ENCODE peak calls at places on chromosomes 1 and 21, in six cellular contexts. One of them, this sample, is unnamed.

GRCh38 chr1:223844521-223844961 is 1.2 kb downstream of the TP53BP2 start:
- DNase-seq in endodermal cell: no peak
- DNase-seq in keratinocyte: no peak
- DNase-seq in IMR-90: no peak
- DNase-seq in uterus: no peak
- DNase-seq in hepatocyte: no peak
- DNase-seq in this sample: no peak

GRCh38 chr1:211738709-211739301 is 63.4 kb upstream of the NEK2 start:
- DNase-seq in endodermal cell: peak; percentile 58
- DNase-seq in keratinocyte: no peak
- DNase-seq in IMR-90: peak; percentile 7
- DNase-seq in uterus: no peak
- DNase-seq in hepatocyte: no peak
- DNase-seq in this sample: no peak

GRCh38 chr1:217313096-217313495 is 317.8 kb downstream of the GPATCH2 start:
- DNase-seq in endodermal cell: no peak
- DNase-seq in keratinocyte: no peak
- DNase-seq in IMR-90: no peak
- DNase-seq in uterus: no peak
- DNase-seq in hepatocyte: no peak
- DNase-seq in this sample: peak; percentile 31

GRCh38 chr1:205916541-205916940 is 26.7 kb downstream of the SLC26A9 start:
- DNase-seq in endodermal cell: no peak
- DNase-seq in keratinocyte: no peak
- DNase-seq in IMR-90: peak; percentile 50
- DNase-seq in uterus: no peak
- DNase-seq in hepatocyte: no peak
- DNase-seq in this sample: no peak

GRCh38 chr1:153617677-153618076 is 1.6 kb upstream of the S100A14 start:
- DNase-seq in endodermal cell: peak; percentile 88
- DNase-seq in keratinocyte: no peak
- DNase-seq in IMR-90: no peak
- DNase-seq in uterus: peak; percentile 41
- DNase-seq in hepatocyte: peak; percentile 69
- DNase-seq in this sample: no peak

GRCh38 chr1:36653850-36654249 is 171.1 kb upstream of the CSF3R start:
- DNase-seq in endodermal cell: no peak
- DNase-seq in keratinocyte: no peak
- DNase-seq in IMR-90: peak; percentile 3
- DNase-seq in uterus: no peak
- DNase-seq in hepatocyte: no peak
- DNase-seq in this sample: no peak

GRCh38 chr1:201982923-201983805 is 716 bp downstream of the RNPEP start:
- DNase-seq in endodermal cell: peak; percentile 90
- DNase-seq in keratinocyte: no peak
- DNase-seq in IMR-90: peak; percentile 70
- DNase-seq in uterus: peak; percentile 80
- DNase-seq in hepatocyte: peak; percentile 85
- DNase-seq in this sample: no peak

GRCh38 chr21:46362946-46363345 is 39.0 kb downstream of the PCNT start:
- DNase-seq in endodermal cell: no peak
- DNase-seq in keratinocyte: no peak
- DNase-seq in IMR-90: no peak
- DNase-seq in uterus: no peak
- DNase-seq in hepatocyte: no peak
- DNase-seq in this sample: no peak

GRCh38 chr1:6588128-6588892 is 8.5 kb downstream of the ZBTB48 start:
- DNase-seq in endodermal cell: no peak
- DNase-seq in keratinocyte: no peak
- DNase-seq in IMR-90: no peak
- DNase-seq in uterus: no peak
- DNase-seq in hepatocyte: no peak
- DNase-seq in this sample: no peak

GRCh38 chr1:150981177-150981804 is 801 bp upstream of the ANXA9 start:
- DNase-seq in endodermal cell: peak; percentile 95
- DNase-seq in keratinocyte: no peak
- DNase-seq in IMR-90: no peak
- DNase-seq in uterus: peak; percentile 31
- DNase-seq in hepatocyte: peak; percentile 65
- DNase-seq in this sample: no peak

GRCh38 chr1:245575710-245576109 is 420.9 kb downstream of the KIF26B start:
- DNase-seq in endodermal cell: no peak
- DNase-seq in keratinocyte: no peak
- DNase-seq in IMR-90: peak; percentile 8
- DNase-seq in uterus: no peak
- DNase-seq in hepatocyte: no peak
- DNase-seq in this sample: no peak

GRCh38 chr1:226798427-226799411 is 59.6 kb upstream of the ITPKB start:
- DNase-seq in endodermal cell: no peak
- DNase-seq in keratinocyte: no peak
- DNase-seq in IMR-90: no peak
- DNase-seq in uterus: no peak
- DNase-seq in hepatocyte: no peak
- DNase-seq in this sample: no peak

GRCh38 chr21:45213392-45213791 is 74.3 kb downstream of the POFUT2 start:
- DNase-seq in endodermal cell: no peak
- DNase-seq in keratinocyte: no peak
- DNase-seq in IMR-90: no peak
- DNase-seq in uterus: no peak
- DNase-seq in hepatocyte: no peak
- DNase-seq in this sample: no peak

GRCh38 chr1:116699605-116700004 is 32.1 kb upstream of the IGSF3 start:
- DNase-seq in endodermal cell: no peak
- DNase-seq in keratinocyte: no peak
- DNase-seq in IMR-90: no peak
- DNase-seq in uterus: no peak
- DNase-seq in hepatocyte: no peak
- DNase-seq in this sample: no peak

GRCh38 chr1:101235241-101235695 is 1.6 kb upstream of the S1PR1 start:
- DNase-seq in endodermal cell: no peak
- DNase-seq in keratinocyte: no peak
- DNase-seq in IMR-90: no peak
- DNase-seq in uterus: no peak
- DNase-seq in hepatocyte: no peak
- DNase-seq in this sample: no peak

GRCh38 chr1:230807551-230808267 is 60.5 kb downstream of the CAPN9 start:
- DNase-seq in endodermal cell: peak; percentile 3
- DNase-seq in keratinocyte: no peak
- DNase-seq in IMR-90: no peak
- DNase-seq in uterus: no peak
- DNase-seq in hepatocyte: no peak
- DNase-seq in this sample: no peak

GRCh38 chr1:184242507-184242943 is 144.3 kb upstream of the C1orf21 start:
- DNase-seq in endodermal cell: no peak
- DNase-seq in keratinocyte: no peak
- DNase-seq in IMR-90: peak; percentile 91
- DNase-seq in uterus: no peak
- DNase-seq in hepatocyte: peak; percentile 38
- DNase-seq in this sample: peak; percentile 26

GRCh38 chr1:204659061-204659460 is 26.5 kb downstream of the LRRN2 start:
- DNase-seq in endodermal cell: no peak
- DNase-seq in keratinocyte: no peak
- DNase-seq in IMR-90: no peak
- DNase-seq in uterus: no peak
- DNase-seq in hepatocyte: no peak
- DNase-seq in this sample: no peak

GRCh38 chr1:76053021-76053420 is 21.5 kb upstream of the ST6GALNAC3 start:
- DNase-seq in endodermal cell: peak; percentile 82
- DNase-seq in keratinocyte: no peak
- DNase-seq in IMR-90: no peak
- DNase-seq in uterus: no peak
- DNase-seq in hepatocyte: peak; percentile 26
- DNase-seq in this sample: no peak

GRCh38 chr1:44784094-44785026 is 3.6 kb downstream of the BEST4 start:
- DNase-seq in endodermal cell: peak; percentile 85
- DNase-seq in keratinocyte: no peak
- DNase-seq in IMR-90: no peak
- DNase-seq in uterus: peak; percentile 35
- DNase-seq in hepatocyte: no peak
- DNase-seq in this sample: no peak

GRCh38 chr1:30111431-30111830 is 612.0 kb downstream of the MATN1 start:
- DNase-seq in endodermal cell: peak; percentile 87
- DNase-seq in keratinocyte: no peak
- DNase-seq in IMR-90: peak; percentile 41
- DNase-seq in uterus: peak; percentile 32
- DNase-seq in hepatocyte: peak; percentile 76
- DNase-seq in this sample: no peak

GRCh38 chr1:233671286-233671685 is 57.4 kb downstream of the KCNK1 start:
- DNase-seq in endodermal cell: no peak
- DNase-seq in keratinocyte: no peak
- DNase-seq in IMR-90: no peak
- DNase-seq in uterus: no peak
- DNase-seq in hepatocyte: no peak
- DNase-seq in this sample: no peak

DNA sequence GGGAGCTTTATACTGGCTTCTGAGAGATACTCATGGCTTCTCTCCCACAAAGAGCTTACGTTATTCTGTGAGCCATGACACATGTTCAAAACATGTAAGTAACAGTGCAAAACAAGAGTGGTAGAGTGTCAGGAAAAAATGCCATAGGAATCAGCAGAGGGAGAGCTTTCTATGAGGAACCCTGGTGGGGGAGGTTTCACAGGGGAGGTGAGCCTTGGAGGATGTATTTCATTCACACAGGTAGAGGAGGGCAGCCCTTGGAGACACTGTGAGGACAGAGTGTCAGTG is 72.7 kb upstream of the LYST start:
- DNase-seq in endodermal cell: no peak
- DNase-seq in keratinocyte: no peak
- DNase-seq in IMR-90: peak; percentile 82
- DNase-seq in uterus: no peak
- DNase-seq in hepatocyte: no peak
- DNase-seq in this sample: no peak
- H3K27ac ChIP-seq in endodermal cell: no peak overlapping the region
- H3K27ac ChIP-seq in keratinocyte: no peak overlapping the region
- H3K27ac ChIP-seq in IMR-90: no peak overlapping the region
- H3K27ac ChIP-seq in uterus: no peak overlapping the region
- H3K27ac ChIP-seq in hepatocyte: no peak overlapping the region
- H3K27ac ChIP-seq in this sample: no peak overlapping the region

GRCh38 chr1:111202366-111202706 is 1.9 kb upstream of the DENND2D start:
- DNase-seq in endodermal cell: no peak
- DNase-seq in keratinocyte: no peak
- DNase-seq in IMR-90: no peak
- DNase-seq in uterus: no peak
- DNase-seq in hepatocyte: no peak
- DNase-seq in this sample: no peak
- H3K27ac ChIP-seq in endodermal cell: no peak overlapping the region
- H3K27ac ChIP-seq in keratinocyte: peak overlapping the region; percentile 17
- H3K27ac ChIP-seq in IMR-90: no peak overlapping the region
- H3K27ac ChIP-seq in uterus: no peak overlapping the region
- H3K27ac ChIP-seq in hepatocyte: peak overlapping the region; percentile 63
- H3K27ac ChIP-seq in this sample: peak overlapping the region; percentile 79

GRCh38 chr1:165904948-165905347 is 77.5 kb downstream of the UCK2 start:
- DNase-seq in endodermal cell: no peak
- DNase-seq in keratinocyte: no peak
- DNase-seq in IMR-90: no peak
- DNase-seq in uterus: no peak
- DNase-seq in hepatocyte: no peak
- DNase-seq in this sample: no peak
- H3K27ac ChIP-seq in endodermal cell: no peak overlapping the region
- H3K27ac ChIP-seq in keratinocyte: no peak overlapping the region
- H3K27ac ChIP-seq in IMR-90: no peak overlapping the region
- H3K27ac ChIP-seq in uterus: no peak overlapping the region
- H3K27ac ChIP-seq in hepatocyte: no peak overlapping the region
- H3K27ac ChIP-seq in this sample: no peak overlapping the region

GRCh38 chr1:56520202-56520601 is 59.2 kb downstream of the PLPP3 start:
- DNase-seq in endodermal cell: no peak
- DNase-seq in keratinocyte: no peak
- DNase-seq in IMR-90: no peak
- DNase-seq in uterus: no peak
- DNase-seq in hepatocyte: no peak
- DNase-seq in this sample: no peak

GRCh38 chr1:56517404-56518130 is 61.8 kb downstream of the PLPP3 start:
- DNase-seq in endodermal cell: no peak
- DNase-seq in keratinocyte: no peak
- DNase-seq in IMR-90: no peak
- DNase-seq in uterus: no peak
- DNase-seq in hepatocyte: no peak
- DNase-seq in this sample: no peak

GRCh38 chr1:56513095-56513494 is 66.3 kb downstream of the PLPP3 start:
- DNase-seq in endodermal cell: no peak
- DNase-seq in keratinocyte: no peak
- DNase-seq in IMR-90: no peak
- DNase-seq in uterus: no peak
- DNase-seq in hepatocyte: no peak
- DNase-seq in this sample: no peak

GRCh38 chr1:56515898-56516538 is 63.3 kb downstream of the PLPP3 start:
- DNase-seq in endodermal cell: no peak
- DNase-seq in keratinocyte: no peak
- DNase-seq in IMR-90: no peak
- DNase-seq in uterus: no peak
- DNase-seq in hepatocyte: no peak
- DNase-seq in this sample: no peak

DNA sequence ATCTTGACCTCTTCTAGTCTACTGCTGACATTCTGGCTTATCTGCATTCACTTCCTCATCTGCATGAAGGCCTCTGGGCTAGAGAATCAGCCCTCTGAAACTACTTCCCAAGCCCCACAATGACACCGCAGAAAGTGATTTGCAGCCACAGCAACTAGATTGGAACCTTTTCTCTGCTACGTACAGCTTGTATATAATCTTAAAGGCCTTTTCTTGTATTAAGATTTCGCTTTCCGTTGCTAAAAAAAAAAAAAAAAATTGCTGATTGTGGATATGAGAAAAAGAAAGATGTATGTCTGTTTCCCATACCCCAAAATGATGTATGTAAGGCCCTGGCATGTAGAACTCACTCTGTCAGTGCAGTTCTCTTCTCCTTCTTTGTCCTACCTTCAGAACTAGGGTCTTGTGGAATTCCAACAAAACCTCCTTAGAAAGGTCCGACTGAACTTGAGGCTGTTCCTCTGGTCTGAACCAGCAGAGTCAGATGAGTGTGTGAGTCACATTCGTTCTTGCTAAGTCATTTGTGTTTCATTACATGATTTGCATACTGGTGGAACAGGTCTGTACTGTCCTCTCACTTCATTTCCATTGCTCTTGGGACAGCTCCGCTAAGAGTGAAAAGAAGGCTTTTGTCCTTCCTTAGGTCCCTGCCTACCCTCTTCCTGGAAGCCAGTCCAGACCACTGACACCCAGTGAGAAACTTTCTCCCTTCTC is 62.7 kb downstream of the PLPP3 start:
- DNase-seq in endodermal cell: peak; percentile 68
- DNase-seq in keratinocyte: peak; percentile 72
- DNase-seq in IMR-90: peak; percentile 65
- DNase-seq in uterus: no peak
- DNase-seq in hepatocyte: peak; percentile 81
- DNase-seq in this sample: peak; percentile 87
- H3K27ac ChIP-seq in endodermal cell: no peak overlapping the region
- H3K27ac ChIP-seq in keratinocyte: peak overlapping the region; percentile 67
- H3K27ac ChIP-seq in IMR-90: no peak overlapping the region
- H3K27ac ChIP-seq in uterus: no peak overlapping the region
- H3K27ac ChIP-seq in hepatocyte: peak overlapping the region; percentile 91
- H3K27ac ChIP-seq in this sample: peak overlapping the region; percentile 75

GRCh38 chr1:48262001-48262400 is 39.5 kb downstream of the SLC5A9 start:
- DNase-seq in endodermal cell: no peak
- DNase-seq in keratinocyte: no peak
- DNase-seq in IMR-90: no peak
- DNase-seq in uterus: no peak
- DNase-seq in hepatocyte: no peak
- DNase-seq in this sample: no peak
- H3K27ac ChIP-seq in endodermal cell: no peak overlapping the region
- H3K27ac ChIP-seq in keratinocyte: no peak overlapping the region
- H3K27ac ChIP-seq in IMR-90: no peak overlapping the region
- H3K27ac ChIP-seq in uterus: no peak overlapping the region
- H3K27ac ChIP-seq in hepatocyte: no peak overlapping the region
- H3K27ac ChIP-seq in this sample: no peak overlapping the region

This sample was measured in epithelial cell of prostate.